ENCODE peak calls at places on chromosomes 12 and 14, in four cellular contexts. J, F, Z and L are unnamed samples.

GRCh38 chr12:54222609-54223008 is 33.8 kb upstream of the SMUG1 start:
- DNase-seq in J (no peak), F (no peak), Z (no peak), L (no peak)

GRCh38 chr14:50051706-50052105 is 64.7 kb downstream of the VCPKMT start:
- DNase-seq in J (no peak), F (no peak), Z (no peak), L (no peak)

GRCh38 chr12:45989857-45990467 is 412 bp downstream of the SCAF11 start:
- DNase-seq in J (no peak), F (peak; percentile 69), Z (peak; percentile 72), L (peak; percentile 55)

GRCh38 chr14:89247457-89248122 is 169.4 kb downstream of the FOXN3 start:
- DNase-seq in J (no peak), F (no peak), Z (no peak), L (no peak)

GRCh38 chr14:27386391-27386790 is 788.6 kb upstream of the NOVA1 start:
- DNase-seq in J (no peak), F (no peak), Z (no peak), L (no peak)

GRCh38 chr12:30687265-30687986 is 8.2 kb downstream of the IPO8 start:
- DNase-seq in J (no peak), F (no peak), Z (no peak), L (no peak)

GRCh38 chr12:42140901-42141300 is 3.8 kb downstream of the GXYLT1 start:
- DNase-seq in J (no peak), F (no peak), Z (peak; percentile 25), L (no peak)

GRCh38 chr12:1634590-1635191 is 5.7 kb downstream of the WNT5B start:
- DNase-seq in J (peak; percentile 86), F (peak; percentile 66), Z (peak; percentile 71), L (peak; percentile 65)

GRCh38 chr12:131833896-131834641 is 5.9 kb downstream of the MMP17 start:
- DNase-seq in J (peak; percentile 51), F (peak; percentile 43), Z (peak; percentile 69), L (no peak)

GRCh38 chr12:127888948-127889347 is 378.0 kb upstream of the TMEM132C start:
- DNase-seq in J (no peak), F (no peak), Z (no peak), L (no peak)

GRCh38 chr12:117100851-117101673 is 1.8 kb upstream of the TESC start:
- DNase-seq in J (no peak), F (no peak), Z (peak; percentile 23), L (no peak)

GRCh38 chr12:25959069-25959961 is 833 bp downstream of the RASSF8 start:
- DNase-seq in J (peak; percentile 50), F (no peak), Z (peak; percentile 65), L (peak; percentile 71)

GRCh38 chr12:67797769-67798168 is 149.2 kb downstream of the DYRK2 start:
- DNase-seq in J (no peak), F (no peak), Z (no peak), L (no peak)

GRCh38 chr14:35474323-35474722 is 59.6 kb upstream of the INSM2 start:
- DNase-seq in J (no peak), F (no peak), Z (no peak), L (no peak)

GRCh38 chr12:22598141-22598762 is 26.7 kb upstream of the ETNK1 start:
- DNase-seq in J (no peak), F (no peak), Z (no peak), L (no peak)

GRCh38 chr12:30840715-30841114 is 85.8 kb upstream of the TSPAN11 start:
- DNase-seq in J (no peak), F (no peak), Z (no peak), L (no peak)

GRCh38 chr12:51383281-51383905 is 7.8 kb downstream of the GALNT6 start:
- DNase-seq in J (no peak), F (no peak), Z (no peak), L (no peak)

GRCh38 chr12:11653215-11653753 is 3.8 kb downstream of the ETV6 start:
- DNase-seq in J (no peak), F (no peak), Z (no peak), L (peak; percentile 39)

GRCh38 chr14:32933943-32934890 is 4.5 kb upstream of the NPAS3 start:
- DNase-seq in J (peak; percentile 63), F (no peak), Z (peak; percentile 86), L (no peak)

GRCh38 chr12:31008241-31008711 is 65.4 kb upstream of the DDX11 start:
- DNase-seq in J (no peak), F (no peak), Z (no peak), L (no peak)

GRCh38 chr12:120015313-120015712 is 26.3 kb downstream of the BICDL1 start:
- DNase-seq in J (no peak), F (peak; percentile 52), Z (no peak), L (no peak)

GRCh38 chr14:95609398-95609990 is 74.6 kb downstream of the GLRX5 start:
- DNase-seq in J (peak; percentile 30), F (no peak), Z (peak; percentile 82), L (peak; percentile 29)

GRCh38 chr12:32736445-32736844 is 19.3 kb downstream of the YARS2 start:
- DNase-seq in J (no peak), F (no peak), Z (no peak), L (no peak)

GRCh38 chr12:70722584-70723343 is 85.5 kb upstream of the PTPRB start:
- DNase-seq in J (no peak), F (no peak), Z (no peak), L (peak; percentile 96)

GRCh38 chr14:65070710-65071033 is 31.6 kb downstream of the MAX start:
- DNase-seq in J (no peak), F (no peak), Z (no peak), L (no peak)

GRCh38 chr12:80192087-80192486 is 92.8 kb downstream of the OTOGL start:
- DNase-seq in J (no peak), F (no peak), Z (no peak), L (no peak)

GRCh38 chr14:106518054-106518943 is 991.9 kb downstream of the TMEM121 start:
- DNase-seq in J (no peak), F (peak; percentile 88), Z (no peak), L (no peak)

GRCh38 chr12:13000616-13000934 is 510 bp upstream of the HEBP1 start:
- DNase-seq in J (no peak), F (no peak), Z (peak; percentile 79), L (no peak)

GRCh38 chr12:120925740-120926563 is 21.8 kb upstream of the SPPL3 start:
- DNase-seq in J (no peak), F (no peak), Z (no peak), L (no peak)

GRCh38 chr12:132173135-132174014 is 29.1 kb downstream of the NOC4L start:
- DNase-seq in J (no peak), F (no peak), Z (no peak), L (no peak)

GRCh38 chr12:121534495-121535148 is 46.2 kb downstream of the KDM2B start:
- DNase-seq in J (no peak), F (peak; percentile 88), Z (peak; percentile 16), L (no peak)

GRCh38 chr12:1655225-1655788 is 26.3 kb downstream of the WNT5B start:
- DNase-seq in J (no peak), F (no peak), Z (no peak), L (no peak)

GRCh38 chr14:100815478-100816285 is 10.2 kb upstream of the MEG3 start:
- DNase-seq in J (no peak), F (no peak), Z (no peak), L (peak; percentile 83)

GRCh38 chr12:128810182-128811127 is 13.3 kb downstream of the SLC15A4 start:
- DNase-seq in J (peak; percentile 73), F (peak; percentile 63), Z (peak; percentile 48), L (no peak)

GRCh38 chr14:74501135-74501614 is 7.6 kb downstream of the ISCA2 start:
- DNase-seq in J (peak; percentile 77), F (no peak), Z (peak; percentile 89), L (peak; percentile 62)

GRCh38 chr12:12705833-12706520 is 10.0 kb upstream of the GPR19 start:
- DNase-seq in J (no peak), F (peak; percentile 89), Z (no peak), L (peak; percentile 13)

GRCh38 chr14:54816450-54816849 is 86.2 kb downstream of the GCH1 start:
- DNase-seq in J (no peak), F (no peak), Z (no peak), L (no peak)

DNA sequence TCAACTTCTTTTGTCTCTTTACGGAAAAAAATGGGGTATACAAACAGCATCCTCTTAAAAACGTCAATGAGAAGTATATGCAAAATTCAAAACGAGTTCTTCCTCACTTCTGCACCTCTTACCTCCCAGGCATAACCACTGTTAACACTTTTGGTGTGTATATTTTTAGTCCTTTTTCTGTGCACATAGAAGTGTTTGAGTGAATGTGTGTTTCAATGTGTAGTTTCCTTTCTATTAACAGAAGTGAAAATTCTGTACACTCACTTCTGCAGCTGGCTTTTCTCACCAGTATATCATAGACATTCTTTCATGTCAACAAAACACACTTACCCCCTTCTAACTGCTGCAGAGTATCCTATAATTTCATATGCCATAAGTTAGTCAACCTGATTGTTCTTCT is 5.4 kb downstream of the UBR7 start:
- DNase-seq in J (no peak), F (no peak), Z (no peak), L (no peak)
- H3K27ac ChIP-seq in J (no peak overlapping the region), F (no peak overlapping the region), Z (no peak overlapping the region), L (no peak overlapping the region)

GRCh38 chr12:5480953-5481300 is 49.0 kb downstream of the NTF3 start:
- DNase-seq in J (no peak), F (no peak), Z (peak; percentile 70), L (no peak)
- H3K27ac ChIP-seq in J (no peak overlapping the region), F (no peak overlapping the region), Z (peak overlapping the region; percentile 91), L (no peak overlapping the region)

DNA sequence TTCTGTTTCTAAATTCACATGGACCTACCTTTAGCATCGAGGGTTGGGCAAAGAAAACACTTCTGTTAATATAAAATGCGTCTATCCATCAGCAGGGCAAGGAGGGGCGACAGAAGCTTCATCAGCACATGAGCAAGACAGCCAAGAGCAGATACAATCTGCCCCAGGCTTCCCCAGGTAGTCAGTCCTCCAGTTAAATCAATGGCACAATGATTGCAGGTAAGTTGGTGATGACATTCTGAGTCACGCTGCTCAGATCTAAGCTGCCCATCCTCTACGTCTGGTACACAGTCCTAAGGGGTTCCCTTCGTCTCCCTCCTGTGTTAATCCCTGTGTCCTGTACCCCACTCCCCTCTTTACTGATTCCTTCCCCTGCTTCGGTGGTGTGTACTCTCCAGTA is 38.8 kb downstream of the MAP3K9 start:
- DNase-seq in J (no peak), F (no peak), Z (no peak), L (no peak)
- H3K27ac ChIP-seq in J (no peak overlapping the region), F (no peak overlapping the region), Z (no peak overlapping the region), L (no peak overlapping the region)

GRCh38 chr12:2794261-2794735 is 472 bp upstream of the FKBP4 start:
- DNase-seq in J (no peak), F (no peak), Z (no peak), L (no peak)

GRCh38 chr12:2796187-2796663 is 1.5 kb downstream of the FKBP4 start:
- DNase-seq in J (no peak), F (no peak), Z (peak; percentile 18), L (no peak)

GRCh38 chr12:2793561-2793960 is 1.2 kb upstream of the FKBP4 start:
- DNase-seq in J (no peak), F (no peak), Z (no peak), L (no peak)

GRCh38 chr12:2795291-2796186 is 769 bp downstream of the FKBP4 start:
- DNase-seq in J (peak; percentile 73), F (peak; percentile 80), Z (peak; percentile 77), L (peak; percentile 57)

DNA sequence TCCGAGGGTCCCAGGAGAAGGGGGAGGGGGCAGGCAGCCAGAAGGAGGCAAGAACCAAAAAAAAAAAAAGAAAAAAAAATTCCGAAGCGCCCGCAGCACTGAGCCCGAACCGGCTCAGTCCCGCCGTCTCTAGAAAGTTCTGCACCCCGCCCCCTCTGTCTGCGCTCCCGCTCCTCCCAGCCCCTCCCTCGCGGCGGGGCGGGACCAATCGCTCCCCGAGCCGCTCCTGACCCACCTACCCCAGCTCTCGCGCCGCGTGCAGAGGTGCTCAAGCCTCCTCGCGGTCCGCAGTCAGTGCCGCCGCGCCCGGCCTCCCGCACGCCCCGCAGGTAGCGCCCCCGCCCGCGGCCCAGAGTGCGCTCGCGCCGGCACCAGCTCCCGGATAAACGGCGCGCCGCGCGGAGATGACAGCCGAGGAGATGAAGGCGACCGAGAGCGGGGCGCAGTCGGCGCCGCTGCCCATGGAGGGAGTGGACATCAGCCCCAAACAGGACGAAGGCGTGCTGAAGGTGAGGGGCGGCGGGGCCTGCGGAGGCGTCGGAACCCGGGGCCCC is at the start of gene FKBP4:
- DNase-seq in J (peak; percentile 90), F (peak; percentile 91), Z (peak; percentile 92), L (peak; percentile 82)
- H3K27ac ChIP-seq in J (peak within 1 kb of the TSS; percentile 88), F (peak within 1 kb of the TSS; percentile 18), Z (no peak within 1 kb of the TSS), L (peak within 1 kb of the TSS; percentile 1)